ENCODE peak calls at places on chromosome 12, in nine cellular contexts. U is neural progenitor cell; R is heart right ventricle; Q is ovary; N is upper lobe of right lung; B is IMR-90; C is keratinocyte; F is CD8-positive, alpha-beta T cell; W is A549. I is an unnamed sample. For H3K4me1, the result is how much of the 10 kb centered on the place peaks cover.

GRCh38 chr12:88743946-88744685 is 163.8 kb upstream of the KITLG start:
- DNase-seq in N (no peak), U (no peak), R (no peak), C (no peak), Q (no peak), F (no peak), W (no peak), B (peak), I (no peak)

GRCh38 chr12:89517648-89518047 is 6.9 kb downstream of the GALNT4 start:
- DNase-seq in Q (no peak), U (no peak), N (no peak), B (no peak), R (no peak), F (no peak), C (no peak), W (no peak), I (no peak)

GRCh38 chr12:28242888-28243633 is 52.8 kb downstream of the CCDC91 start:
- DNase-seq in W (no peak), B (peak), F (no peak), C (no peak), R (no peak), N (no peak), U (no peak), Q (no peak), I (no peak)

GRCh38 chr12:66190519-66191406 is 1.7 kb downstream of the IRAK3 start:
- DNase-seq in U (no peak), N (no peak), C (no peak), F (no peak), B (peak), Q (no peak), W (no peak), R (no peak), I (peak)

GRCh38 chr12:67681941-67682340 is 33.4 kb downstream of the DYRK2 start:
- DNase-seq in U (no peak), Q (no peak), C (no peak), R (no peak), B (no peak), W (no peak), N (no peak), F (no peak), I (no peak)

GRCh38 chr12:108884116-108885012 is 4.5 kb downstream of the DAO start:
- DNase-seq in F (peak), Q (no peak), R (peak), N (peak), C (no peak), W (peak), B (no peak), U (peak), I (peak)

GRCh38 chr12:91111366-91112321 is at the start of gene LUM:
- DNase-seq in N (no peak), F (no peak), W (no peak), B (peak), C (no peak), Q (peak), U (peak), R (peak), I (peak)

GRCh38 chr12:645563-646071 is 17.6 kb downstream of the NINJ2 start:
- DNase-seq in W (peak), F (no peak), N (no peak), R (peak), Q (peak), U (no peak), C (no peak), B (peak), I (peak)

GRCh38 chr12:50411051-50411660 is 10.5 kb downstream of the LARP4 start:
- DNase-seq in B (peak), C (no peak), R (no peak), U (no peak), N (peak), W (no peak), F (no peak), Q (no peak), I (no peak)

GRCh38 chr12:3313655-3314305 is 177.2 kb upstream of the PRMT8 start:
- DNase-seq in W (peak), N (no peak), R (no peak), U (peak), C (no peak), B (peak), F (no peak), Q (no peak), I (no peak)

GRCh38 chr12:48000878-48001321 is 3.4 kb downstream of the COL2A1 start:
- DNase-seq in W (peak), R (peak), F (no peak), U (peak), N (no peak), Q (no peak), B (peak), C (peak), I (peak)

GRCh38 chr12:5713599-5714001 is 231.5 kb downstream of the ANO2 start:
- DNase-seq in C (no peak), B (no peak), N (no peak), W (no peak), U (no peak), Q (no peak), F (no peak), R (no peak), I (no peak)

GRCh38 chr12:5706247-5706646 is 238.8 kb downstream of the ANO2 start:
- DNase-seq in Q (no peak), W (no peak), R (no peak), N (no peak), B (no peak), F (no peak), C (no peak), U (no peak), I (no peak)

GRCh38 chr12:5705791-5706190 is 239.3 kb downstream of the ANO2 start:
- DNase-seq in B (no peak), Q (no peak), F (no peak), C (no peak), N (no peak), U (no peak), W (no peak), R (no peak), I (no peak)

GRCh38 chr12:5708371-5708770 is 236.7 kb downstream of the ANO2 start:
- DNase-seq in U (no peak), F (no peak), Q (no peak), B (no peak), N (no peak), R (no peak), W (no peak), C (no peak), I (no peak)

DNA sequence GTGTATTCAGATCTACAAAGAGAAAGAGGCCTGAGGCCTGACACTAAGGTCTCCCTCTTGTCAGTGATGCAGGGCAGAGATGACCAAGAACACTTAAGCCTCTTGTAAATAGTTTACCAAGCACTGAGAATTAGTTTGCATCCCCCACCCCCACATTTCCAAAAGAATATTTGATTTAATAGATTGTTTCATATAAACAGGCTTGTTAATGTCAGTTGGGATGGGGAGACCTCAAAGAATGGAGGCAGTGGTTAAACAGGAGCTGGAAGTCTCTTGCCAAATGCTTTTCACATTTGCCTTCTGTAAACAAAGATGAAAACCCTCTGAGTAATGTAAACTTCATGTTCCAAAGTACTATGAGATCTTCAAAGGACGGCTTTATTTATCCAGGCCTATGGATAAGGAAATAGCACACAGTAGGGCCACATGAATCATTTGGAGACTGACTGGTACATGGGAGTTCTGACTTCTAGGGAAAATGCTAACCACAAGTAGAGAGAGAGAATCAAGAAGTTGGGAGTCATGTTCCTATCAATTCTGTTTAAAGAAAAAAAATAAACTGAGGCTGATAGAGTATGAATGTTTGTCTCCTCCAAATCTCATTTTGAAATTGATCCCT is 234.7 kb downstream of the ANO2 start:
- DNase-seq in C (no peak), N (no peak), F (no peak), Q (no peak), R (no peak), B (peak), U (no peak), W (no peak), I (peak)
- H3K4me1 ChIP-seq in C (under half), N (under half), F (under half), Q (under half), R (under half), B (under half), U (under half), W (under half), I (under half)

GRCh38 chr12:15405601-15406000 is 83.3 kb downstream of the PTPRO start:
- DNase-seq in F (no peak), Q (no peak), B (no peak), R (no peak), C (no peak), U (no peak), N (no peak), W (no peak), I (no peak)

GRCh38 chr12:15404485-15404884 is 82.2 kb downstream of the PTPRO start:
- DNase-seq in F (no peak), B (no peak), W (no peak), N (no peak), U (no peak), C (no peak), R (no peak), Q (no peak), I (peak)

DNA sequence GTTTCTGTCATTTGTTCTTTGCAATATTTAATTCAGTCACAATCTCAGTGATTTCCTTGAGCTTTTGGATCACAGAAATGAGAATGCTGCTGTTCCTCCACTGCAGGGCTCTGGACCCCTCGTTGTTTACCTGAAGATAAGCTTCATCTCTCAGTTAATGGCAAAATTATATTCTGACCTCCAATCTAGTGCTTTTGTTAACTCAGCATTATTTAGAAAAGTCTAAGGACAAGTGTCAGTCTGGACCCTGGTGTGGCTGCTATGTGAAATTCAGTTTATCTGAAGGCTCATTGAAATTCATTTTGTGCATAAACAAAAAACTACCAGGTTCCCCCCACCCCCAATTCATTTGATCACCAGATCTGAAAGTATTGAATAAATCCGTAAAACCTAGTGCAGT is 84.7 kb downstream of the PTPRO start:
- DNase-seq in C (no peak), R (no peak), B (no peak), F (no peak), Q (no peak), U (no peak), N (no peak), W (no peak), I (no peak)
- TF ChIP-seq CTCF in C (no peak), R (no peak), B (no peak), F (no peak), Q (no peak), U (no peak), N (no peak), W (no peak), I (no peak)

GRCh38 chr12:2286051-2286450 is 233.3 kb downstream of the CACNA1C start:
- DNase-seq in W (no peak), N (no peak), B (no peak), C (no peak), U (no peak), Q (no peak), F (no peak), R (no peak), I (no peak)

GRCh38 chr12:2288001-2288400 is 235.2 kb downstream of the CACNA1C start:
- DNase-seq in F (no peak), C (no peak), B (peak), Q (no peak), U (no peak), R (no peak), N (peak), W (no peak), I (peak)

GRCh38 chr12:2287589-2287988 is 234.8 kb downstream of the CACNA1C start:
- DNase-seq in B (no peak), Q (no peak), W (no peak), N (no peak), C (no peak), F (no peak), U (no peak), R (no peak), I (no peak)

GRCh38 chr12:2286461-2287131 is 233.8 kb downstream of the CACNA1C start:
- DNase-seq in C (no peak), W (no peak), B (no peak), R (no peak), N (peak), U (no peak), Q (no peak), F (no peak), I (no peak)

GRCh38 chr12:2287151-2287550 is 234.4 kb downstream of the CACNA1C start:
- DNase-seq in R (peak), C (no peak), U (no peak), N (peak), B (no peak), F (no peak), Q (no peak), W (no peak), I (no peak)
- H3K4me1 ChIP-seq in R (half or more), C (under half), U (under half), N (under half), B (under half), F (under half), Q (under half), W (under half), I (under half)

GRCh38 chr12:77786675-77787074 is 44.0 kb upstream of the NAV3 start:
- DNase-seq in C (no peak), R (no peak), B (no peak), W (no peak), Q (no peak), N (no peak), F (no peak), U (no peak), I (no peak)
- TF ChIP-seq CTCF in C (no peak), R (no peak), B (no peak), W (no peak), Q (no peak), N (no peak), F (no peak), U (no peak), I (no peak)

I was measured in fibroblast of lung.